ENCODE peak calls at places on chromosome 21, in nine cellular contexts. One of them, this sample, is unnamed.

GRCh38 chr21:45576838-45577737 is 34.8 kb upstream of the SLC19A1 start:
- DNase-seq in upper lobe of right lung: peak; percentile 48
- DNase-seq in naive thymus-derived CD4-positive, alpha-beta T cell: no peak
- DNase-seq in Peyer's patch: no peak
- DNase-seq in right cardiac atrium: no peak
- DNase-seq in GM23248: no peak
- DNase-seq in mesendoderm: no peak
- DNase-seq in Panc1: no peak
- DNase-seq in PC-3: no peak
- DNase-seq in this sample: no peak

GRCh38 chr21:10463156-10463555 is 58.2 kb upstream of the TPTE start:
- DNase-seq in right cardiac atrium: no peak
- DNase-seq in mesendoderm: no peak
- DNase-seq in upper lobe of right lung: no peak
- DNase-seq in PC-3: no peak
- DNase-seq in Peyer's patch: no peak
- DNase-seq in GM23248: no peak
- DNase-seq in naive thymus-derived CD4-positive, alpha-beta T cell: no peak
- DNase-seq in Panc1: no peak
- DNase-seq in this sample: no peak

GRCh38 chr21:45383111-45383614 is 21.8 kb upstream of the COL18A1 start:
- DNase-seq in Panc1: no peak
- DNase-seq in mesendoderm: no peak
- DNase-seq in GM23248: no peak
- DNase-seq in naive thymus-derived CD4-positive, alpha-beta T cell: no peak
- DNase-seq in Peyer's patch: no peak
- DNase-seq in PC-3: no peak
- DNase-seq in right cardiac atrium: peak; percentile 30
- DNase-seq in upper lobe of right lung: peak; percentile 58
- DNase-seq in this sample: no peak

GRCh38 chr21:36147891-36148290 is 8.7 kb upstream of the DOP1B start:
- DNase-seq in naive thymus-derived CD4-positive, alpha-beta T cell: no peak
- DNase-seq in Peyer's patch: no peak
- DNase-seq in mesendoderm: no peak
- DNase-seq in PC-3: no peak
- DNase-seq in right cardiac atrium: no peak
- DNase-seq in GM23248: no peak
- DNase-seq in Panc1: no peak
- DNase-seq in upper lobe of right lung: no peak
- DNase-seq in this sample: no peak

GRCh38 chr21:41711416-41712023 is 55.3 kb downstream of the RIPK4 start:
- DNase-seq in naive thymus-derived CD4-positive, alpha-beta T cell: no peak
- DNase-seq in upper lobe of right lung: no peak
- DNase-seq in mesendoderm: peak; percentile 3
- DNase-seq in Peyer's patch: no peak
- DNase-seq in right cardiac atrium: no peak
- DNase-seq in PC-3: no peak
- DNase-seq in GM23248: no peak
- DNase-seq in Panc1: no peak
- DNase-seq in this sample: no peak

GRCh38 chr21:9763306-9763705 is 758.1 kb upstream of the TPTE start:
- DNase-seq in mesendoderm: no peak
- DNase-seq in naive thymus-derived CD4-positive, alpha-beta T cell: no peak
- DNase-seq in upper lobe of right lung: no peak
- DNase-seq in right cardiac atrium: no peak
- DNase-seq in Panc1: no peak
- DNase-seq in Peyer's patch: no peak
- DNase-seq in PC-3: no peak
- DNase-seq in GM23248: no peak
- DNase-seq in this sample: no peak

GRCh38 chr21:32886339-32886738 is 114.8 kb upstream of the PAXBP1 start:
- DNase-seq in upper lobe of right lung: no peak
- DNase-seq in PC-3: peak; percentile 9
- DNase-seq in naive thymus-derived CD4-positive, alpha-beta T cell: peak; percentile 4
- DNase-seq in GM23248: no peak
- DNase-seq in Panc1: no peak
- DNase-seq in Peyer's patch: no peak
- DNase-seq in right cardiac atrium: no peak
- DNase-seq in mesendoderm: no peak
- DNase-seq in this sample: no peak

GRCh38 chr21:45456014-45456835 is 51.3 kb downstream of the COL18A1 start:
- DNase-seq in naive thymus-derived CD4-positive, alpha-beta T cell: no peak
- DNase-seq in GM23248: no peak
- DNase-seq in right cardiac atrium: peak; percentile 77
- DNase-seq in PC-3: no peak
- DNase-seq in mesendoderm: no peak
- DNase-seq in Peyer's patch: no peak
- DNase-seq in upper lobe of right lung: no peak
- DNase-seq in Panc1: no peak
- DNase-seq in this sample: no peak

GRCh38 chr21:29406385-29406784 is 107.7 kb downstream of the BACH1 start:
- DNase-seq in Peyer's patch: no peak
- DNase-seq in naive thymus-derived CD4-positive, alpha-beta T cell: no peak
- DNase-seq in Panc1: no peak
- DNase-seq in PC-3: no peak
- DNase-seq in GM23248: no peak
- DNase-seq in mesendoderm: no peak
- DNase-seq in upper lobe of right lung: no peak
- DNase-seq in right cardiac atrium: no peak
- DNase-seq in this sample: no peak

GRCh38 chr21:29403922-29404538 is 105.3 kb downstream of the BACH1 start:
- DNase-seq in Panc1: no peak
- DNase-seq in naive thymus-derived CD4-positive, alpha-beta T cell: no peak
- DNase-seq in PC-3: no peak
- DNase-seq in mesendoderm: no peak
- DNase-seq in GM23248: no peak
- DNase-seq in Peyer's patch: no peak
- DNase-seq in upper lobe of right lung: peak; percentile 62
- DNase-seq in right cardiac atrium: no peak
- DNase-seq in this sample: no peak

GRCh38 chr21:29407571-29407970 is 108.8 kb downstream of the BACH1 start:
- DNase-seq in naive thymus-derived CD4-positive, alpha-beta T cell: no peak
- DNase-seq in Peyer's patch: no peak
- DNase-seq in Panc1: no peak
- DNase-seq in PC-3: no peak
- DNase-seq in right cardiac atrium: no peak
- DNase-seq in upper lobe of right lung: no peak
- DNase-seq in mesendoderm: no peak
- DNase-seq in GM23248: no peak
- DNase-seq in this sample: no peak

GRCh38 chr21:29403291-29403690 is 104.6 kb downstream of the BACH1 start:
- DNase-seq in mesendoderm: no peak
- DNase-seq in PC-3: no peak
- DNase-seq in right cardiac atrium: no peak
- DNase-seq in Panc1: no peak
- DNase-seq in upper lobe of right lung: no peak
- DNase-seq in naive thymus-derived CD4-positive, alpha-beta T cell: no peak
- DNase-seq in Peyer's patch: no peak
- DNase-seq in GM23248: no peak
- DNase-seq in this sample: no peak

DNA sequence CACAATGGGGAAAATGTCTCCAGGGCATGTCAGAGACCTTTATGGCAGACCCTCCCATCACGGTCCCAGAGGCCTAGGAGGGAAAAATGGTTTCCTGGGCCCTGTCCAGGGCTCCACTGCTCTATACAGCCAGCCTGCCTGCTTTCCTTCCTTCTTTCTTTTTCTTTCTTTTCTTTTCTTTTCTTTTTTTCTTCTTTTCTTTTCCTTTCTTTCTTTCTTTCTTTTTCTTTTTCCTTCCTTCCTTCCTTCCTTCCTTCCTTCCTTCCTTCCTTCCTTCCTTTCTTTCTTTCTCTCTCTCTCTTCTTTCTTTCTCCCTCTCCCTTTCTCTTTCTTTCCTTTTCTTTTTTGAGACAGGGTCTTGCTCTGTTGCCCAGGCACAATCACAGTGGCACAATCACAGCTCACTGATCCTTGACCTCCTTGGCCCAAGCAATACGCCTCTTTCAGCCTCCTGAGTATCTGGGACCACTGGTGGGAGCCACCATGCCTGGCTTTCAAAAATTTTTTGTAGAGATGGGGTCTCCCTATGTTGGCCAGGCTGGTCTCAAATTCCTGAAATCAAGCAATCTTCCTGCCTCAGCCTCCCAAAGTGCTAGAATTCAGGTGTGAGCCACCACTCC is 106.9 kb downstream of the BACH1 start:
- DNase-seq in mesendoderm: no peak
- DNase-seq in GM23248: no peak
- DNase-seq in right cardiac atrium: no peak
- DNase-seq in upper lobe of right lung: no peak
- DNase-seq in Panc1: no peak
- DNase-seq in PC-3: no peak
- DNase-seq in Peyer's patch: no peak
- DNase-seq in naive thymus-derived CD4-positive, alpha-beta T cell: no peak
- DNase-seq in this sample: no peak
- H3K27ac ChIP-seq in mesendoderm: no peak overlapping the region
- H3K27ac ChIP-seq in GM23248: no peak overlapping the region
- H3K27ac ChIP-seq in right cardiac atrium: no peak overlapping the region
- H3K27ac ChIP-seq in upper lobe of right lung: no peak overlapping the region
- H3K27ac ChIP-seq in Panc1: no peak overlapping the region
- H3K27ac ChIP-seq in PC-3: no peak overlapping the region
- H3K27ac ChIP-seq in Peyer's patch: no peak overlapping the region
- H3K27ac ChIP-seq in naive thymus-derived CD4-positive, alpha-beta T cell: no peak overlapping the region
- H3K27ac ChIP-seq in this sample: no peak overlapping the region

GRCh38 chr21:43702785-43703067 is 16.2 kb upstream of the PDXK start:
- DNase-seq in PC-3: no peak
- DNase-seq in Panc1: no peak
- DNase-seq in mesendoderm: no peak
- DNase-seq in upper lobe of right lung: no peak
- DNase-seq in Peyer's patch: no peak
- DNase-seq in GM23248: peak; percentile 60
- DNase-seq in naive thymus-derived CD4-positive, alpha-beta T cell: no peak
- DNase-seq in right cardiac atrium: no peak
- DNase-seq in this sample: no peak

GRCh38 chr21:43699933-43700599 is 18.9 kb upstream of the PDXK start:
- DNase-seq in GM23248: no peak
- DNase-seq in mesendoderm: no peak
- DNase-seq in Panc1: no peak
- DNase-seq in Peyer's patch: no peak
- DNase-seq in right cardiac atrium: no peak
- DNase-seq in PC-3: no peak
- DNase-seq in naive thymus-derived CD4-positive, alpha-beta T cell: no peak
- DNase-seq in upper lobe of right lung: no peak
- DNase-seq in this sample: no peak

GRCh38 chr21:43703068-43703880 is 15.7 kb upstream of the PDXK start:
- DNase-seq in PC-3: no peak
- DNase-seq in GM23248: peak; percentile 50
- DNase-seq in upper lobe of right lung: no peak
- DNase-seq in Peyer's patch: peak; percentile 47
- DNase-seq in right cardiac atrium: peak; percentile 81
- DNase-seq in naive thymus-derived CD4-positive, alpha-beta T cell: no peak
- DNase-seq in Panc1: no peak
- DNase-seq in mesendoderm: peak; percentile 52
- DNase-seq in this sample: peak; percentile 76

GRCh38 chr21:43697758-43698643 is 20.9 kb upstream of the PDXK start:
- DNase-seq in mesendoderm: no peak
- DNase-seq in naive thymus-derived CD4-positive, alpha-beta T cell: peak; percentile 31
- DNase-seq in GM23248: peak; percentile 46
- DNase-seq in Panc1: no peak
- DNase-seq in upper lobe of right lung: peak; percentile 45
- DNase-seq in right cardiac atrium: no peak
- DNase-seq in Peyer's patch: no peak
- DNase-seq in PC-3: no peak
- DNase-seq in this sample: no peak

DNA sequence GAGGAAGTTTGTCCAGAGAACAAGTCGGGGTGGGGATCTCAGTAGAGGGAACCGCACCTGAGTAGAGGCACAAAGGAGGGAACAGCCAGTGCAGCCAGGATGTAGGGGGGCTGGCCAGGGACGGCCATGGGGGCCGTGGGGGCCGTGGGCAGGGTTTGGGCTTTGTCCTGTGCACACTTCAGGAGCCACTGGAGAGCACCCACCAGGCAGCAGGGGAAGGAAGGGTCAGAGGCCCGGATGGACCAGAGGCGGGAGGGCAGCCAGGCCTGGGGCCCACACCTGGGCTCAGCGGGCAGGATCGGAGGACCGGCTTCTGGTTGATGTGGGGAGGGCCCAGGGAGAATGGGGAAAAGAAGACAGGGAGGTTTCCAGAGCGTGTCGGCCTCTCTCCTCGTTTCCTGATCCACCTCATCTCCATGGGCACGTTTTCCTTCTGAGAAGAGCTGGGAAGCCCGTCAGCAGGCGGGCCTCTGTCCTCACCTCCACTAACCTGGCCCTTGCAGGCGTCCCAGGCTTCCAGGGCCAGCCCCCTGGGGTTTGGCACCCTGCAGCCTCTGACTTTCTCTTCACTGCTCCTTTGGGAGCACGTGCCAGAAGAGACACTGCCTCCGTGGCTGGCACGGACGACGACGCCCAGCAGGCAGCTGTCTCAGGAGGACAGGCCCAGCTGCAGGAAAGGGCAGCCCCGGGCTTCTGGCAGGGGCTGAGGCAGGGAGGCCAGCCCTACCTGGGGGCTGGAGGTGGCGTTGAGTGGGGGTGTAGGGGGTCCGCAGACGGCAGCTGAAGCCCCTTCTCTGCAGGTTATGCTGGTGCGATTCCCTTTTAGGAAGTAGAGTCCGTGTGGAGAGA is 16.8 kb upstream of the PDXK start:
- DNase-seq in right cardiac atrium: no peak
- DNase-seq in Panc1: no peak
- DNase-seq in Peyer's patch: no peak
- DNase-seq in naive thymus-derived CD4-positive, alpha-beta T cell: no peak
- DNase-seq in GM23248: peak; percentile 19
- DNase-seq in PC-3: no peak
- DNase-seq in mesendoderm: no peak
- DNase-seq in upper lobe of right lung: no peak
- DNase-seq in this sample: no peak
- H3K27ac ChIP-seq in right cardiac atrium: peak overlapping the region; percentile 60
- H3K27ac ChIP-seq in Panc1: no peak overlapping the region
- H3K27ac ChIP-seq in Peyer's patch: no peak overlapping the region
- H3K27ac ChIP-seq in naive thymus-derived CD4-positive, alpha-beta T cell: no peak overlapping the region
- H3K27ac ChIP-seq in GM23248: no peak overlapping the region
- H3K27ac ChIP-seq in PC-3: no peak overlapping the region
- H3K27ac ChIP-seq in mesendoderm: no peak overlapping the region
- H3K27ac ChIP-seq in upper lobe of right lung: no peak overlapping the region
- H3K27ac ChIP-seq in this sample: no peak overlapping the region

GRCh38 chr21:34911360-34911759 is 137.7 kb downstream of the RUNX1 start:
- DNase-seq in PC-3: no peak
- DNase-seq in upper lobe of right lung: no peak
- DNase-seq in Panc1: no peak
- DNase-seq in naive thymus-derived CD4-positive, alpha-beta T cell: no peak
- DNase-seq in Peyer's patch: no peak
- DNase-seq in mesendoderm: no peak
- DNase-seq in GM23248: no peak
- DNase-seq in right cardiac atrium: peak; percentile 41
- DNase-seq in this sample: no peak
- H3K27ac ChIP-seq in PC-3: no peak overlapping the region
- H3K27ac ChIP-seq in upper lobe of right lung: no peak overlapping the region
- H3K27ac ChIP-seq in Panc1: no peak overlapping the region
- H3K27ac ChIP-seq in naive thymus-derived CD4-positive, alpha-beta T cell: no peak overlapping the region
- H3K27ac ChIP-seq in Peyer's patch: no peak overlapping the region
- H3K27ac ChIP-seq in mesendoderm: no peak overlapping the region
- H3K27ac ChIP-seq in GM23248: no peak overlapping the region
- H3K27ac ChIP-seq in right cardiac atrium: no peak overlapping the region
- H3K27ac ChIP-seq in this sample: no peak overlapping the region

DNA sequence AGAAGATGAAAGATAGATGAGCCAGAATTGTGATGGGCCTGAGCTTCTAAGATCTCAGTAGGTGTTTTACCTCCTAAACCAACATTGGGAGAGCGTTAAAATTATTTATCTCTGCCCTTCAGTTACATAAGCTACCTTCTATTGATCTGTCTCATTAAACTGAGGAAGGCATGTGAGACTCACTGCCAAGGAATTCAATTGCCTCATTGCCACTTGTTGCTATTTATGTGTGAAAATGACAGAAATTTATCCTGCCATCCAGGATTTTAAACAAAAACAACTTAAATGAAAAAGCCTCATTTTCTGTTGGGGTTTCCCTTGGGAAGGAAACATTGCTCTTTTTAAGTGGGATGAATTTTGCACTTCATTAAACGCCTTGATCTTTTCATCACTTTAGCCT is 78.7 kb upstream of the RUNX1 start:
- DNase-seq in mesendoderm: peak; percentile 57
- DNase-seq in upper lobe of right lung: no peak
- DNase-seq in Panc1: no peak
- DNase-seq in right cardiac atrium: no peak
- DNase-seq in Peyer's patch: no peak
- DNase-seq in GM23248: peak; percentile 33
- DNase-seq in PC-3: peak; percentile 31
- DNase-seq in naive thymus-derived CD4-positive, alpha-beta T cell: no peak
- DNase-seq in this sample: no peak
- H3K27ac ChIP-seq in mesendoderm: no peak overlapping the region
- H3K27ac ChIP-seq in upper lobe of right lung: no peak overlapping the region
- H3K27ac ChIP-seq in Panc1: no peak overlapping the region
- H3K27ac ChIP-seq in right cardiac atrium: no peak overlapping the region
- H3K27ac ChIP-seq in Peyer's patch: no peak overlapping the region
- H3K27ac ChIP-seq in GM23248: no peak overlapping the region
- H3K27ac ChIP-seq in PC-3: no peak overlapping the region
- H3K27ac ChIP-seq in naive thymus-derived CD4-positive, alpha-beta T cell: no peak overlapping the region
- H3K27ac ChIP-seq in this sample: no peak overlapping the region

This sample was measured in thyroid gland.